ENCODE peak calls at places on chromosome 1, in eight cellular contexts. U is PC-3; C is fibroblast of pulmonary artery; T is foreskin fibroblast; V is AG04449; G is A549; K is coronary artery; Q is CD4-positive, alpha-beta T cell. Z is an unnamed sample.

GRCh38 chr1:93908394-93909145 is 660 bp downstream of the GCLM start:
- DNase-seq in K (peak), C (no peak), T (peak), V (no peak), G (peak), Q (peak), U (peak), Z (no peak)

GRCh38 chr1:234208791-234209190 is 164.5 kb upstream of the COA6 start:
- DNase-seq in T (no peak), U (peak), V (no peak), Q (no peak), K (no peak), G (no peak), C (no peak), Z (no peak)

GRCh38 chr1:210250998-210251679 is 18.5 kb downstream of the SERTAD4 start:
- DNase-seq in Q (no peak), G (peak), T (no peak), V (no peak), U (peak), C (no peak), K (no peak), Z (peak)

GRCh38 chr1:192809286-192810252 is 730 bp downstream of the RGS2 start:
- DNase-seq in C (peak), K (peak), U (peak), V (no peak), G (peak), T (peak), Q (peak), Z (no peak)

GRCh38 chr1:156544592-156545102 is 27.7 kb downstream of the IQGAP3 start:
- DNase-seq in T (no peak), Q (no peak), G (no peak), C (no peak), U (no peak), V (no peak), K (no peak), Z (no peak)

GRCh38 chr1:223707270-223708000 is 4.9 kb upstream of the CAPN2 start:
- DNase-seq in C (peak), T (peak), K (peak), V (peak), Q (no peak), U (peak), G (peak), Z (no peak)

GRCh38 chr1:78038491-78038939 is 7.3 kb upstream of the GIPC2 start:
- DNase-seq in U (peak), T (no peak), K (no peak), V (no peak), C (peak), Q (no peak), G (peak), Z (no peak)

GRCh38 chr1:212667223-212668139 is 32.2 kb downstream of the BATF3 start:
- DNase-seq in V (peak), C (peak), K (peak), G (peak), U (peak), Q (no peak), T (peak), Z (no peak)

GRCh38 chr1:25817840-25818501 is 1.8 kb upstream of the MTFR1L start:
- DNase-seq in Q (no peak), T (no peak), K (no peak), U (peak), V (no peak), G (no peak), C (no peak), Z (no peak)
- TF ChIP-seq CTCF in Q (no peak), T (peak), K (no peak), U (peak), V (no peak), G (no peak), C (no peak), Z (no peak)

GRCh38 chr1:168469690-168470089 is 74.1 kb downstream of the XCL2 start:
- DNase-seq in U (peak), C (peak), T (peak), G (peak), Q (no peak), K (peak), V (no peak), Z (no peak)

GRCh38 chr1:168472244-168472643 is 71.6 kb downstream of the XCL2 start:
- DNase-seq in C (no peak), G (no peak), Q (no peak), V (no peak), U (no peak), T (no peak), K (no peak), Z (no peak)

GRCh38 chr1:168468822-168469221 is 75.0 kb downstream of the XCL2 start:
- DNase-seq in Q (no peak), C (no peak), V (no peak), G (no peak), T (no peak), U (no peak), K (no peak), Z (no peak)

GRCh38 chr1:168473164-168473563 is 70.6 kb downstream of the XCL2 start:
- DNase-seq in U (no peak), V (no peak), K (no peak), T (no peak), Q (no peak), G (no peak), C (no peak), Z (no peak)

GRCh38 chr1:168470821-168471473 is 72.8 kb downstream of the XCL2 start:
- DNase-seq in Q (no peak), G (peak), U (peak), T (peak), C (peak), K (no peak), V (peak), Z (no peak)
- TF ChIP-seq CTCF in Q (no peak), G (no peak), U (no peak), T (no peak), C (no peak), K (no peak), V (no peak), Z (no peak)

DNA sequence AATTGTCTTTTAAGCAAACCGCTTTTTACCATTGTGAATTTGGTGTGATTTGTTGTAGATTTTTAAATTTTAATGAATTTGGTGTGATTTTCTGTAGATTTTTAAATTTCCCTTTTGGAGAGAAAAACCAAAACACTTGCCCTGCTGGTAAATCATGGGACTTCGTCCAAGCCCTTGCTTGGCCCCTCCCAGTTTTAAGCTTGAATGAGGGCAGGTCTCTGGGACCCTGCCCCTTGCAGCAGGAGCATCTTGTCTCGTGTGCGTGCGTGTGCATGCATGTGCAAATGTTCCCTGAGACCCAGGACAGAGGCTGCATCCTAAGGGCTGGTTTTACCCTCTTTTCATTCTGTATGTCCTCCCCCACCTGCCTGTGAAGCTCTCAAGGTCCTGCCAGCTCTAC is 248.6 kb downstream of the GREM2 start:
- DNase-seq in V (no peak), C (no peak), T (no peak), K (no peak), G (no peak), U (no peak), Q (no peak), Z (no peak)
- TF ChIP-seq CTCF in V (no peak), C (no peak), T (no peak), K (no peak), G (no peak), U (no peak), Q (no peak), Z (no peak)

GRCh38 chr1:2878591-2878990 is 77.1 kb upstream of the TTC34 start:
- DNase-seq in K (no peak), C (no peak), G (no peak), V (no peak), U (no peak), Q (no peak), T (no peak), Z (no peak)

GRCh38 chr1:2876846-2877245 is 75.4 kb upstream of the TTC34 start:
- DNase-seq in C (no peak), K (no peak), G (no peak), U (no peak), T (no peak), Q (no peak), V (no peak), Z (no peak)

GRCh38 chr1:2877391-2877790 is 75.9 kb upstream of the TTC34 start:
- DNase-seq in K (no peak), G (no peak), C (no peak), T (no peak), Q (no peak), V (no peak), U (no peak), Z (no peak)

GRCh38 chr1:2874207-2875165 is 73.0 kb upstream of the TTC34 start:
- DNase-seq in T (no peak), U (no peak), C (no peak), Q (no peak), G (no peak), K (no peak), V (no peak), Z (no peak)

DNA sequence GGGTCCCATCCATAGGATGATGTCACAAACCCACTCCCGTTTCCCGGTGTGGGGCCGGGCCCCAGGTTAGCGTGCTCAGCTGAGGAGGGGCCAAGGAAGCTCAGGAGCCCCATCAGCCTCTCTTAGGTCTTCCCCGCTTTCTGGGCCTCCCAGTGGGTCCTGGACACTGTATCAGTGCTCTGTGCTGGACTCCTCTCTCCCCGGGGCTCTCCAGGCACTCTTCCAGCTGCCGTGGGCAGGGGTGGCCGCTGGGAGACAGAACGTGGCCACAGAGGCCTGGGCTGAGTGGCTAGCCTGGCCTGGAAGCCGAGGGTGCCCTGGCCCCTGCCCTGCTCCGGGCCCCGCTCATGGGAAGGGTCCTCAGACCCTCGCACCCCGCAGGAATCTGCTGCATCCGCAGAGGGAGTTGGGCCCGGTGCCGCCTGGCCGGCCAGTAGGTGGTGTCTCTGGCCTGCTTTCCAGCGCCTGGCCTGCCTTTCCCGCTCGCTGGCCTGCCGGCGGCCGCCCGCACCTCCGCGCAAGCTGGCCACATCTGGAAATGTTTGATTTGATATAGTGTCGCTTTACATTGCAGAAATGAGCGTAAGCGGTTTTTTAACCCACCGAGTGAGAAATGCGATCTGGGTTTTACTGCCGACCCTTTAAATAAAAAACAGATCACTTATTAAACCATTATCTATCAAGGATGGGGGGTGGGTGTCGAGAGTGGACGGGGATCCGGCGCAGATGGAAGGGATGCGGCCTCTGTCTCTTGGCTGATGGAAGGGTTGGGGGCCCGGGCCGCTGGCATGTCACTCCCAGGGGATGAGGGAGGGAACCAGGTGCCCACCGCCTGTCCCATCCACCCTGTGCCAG is 74.4 kb upstream of the TTC34 start:
- DNase-seq in Q (no peak), C (no peak), G (peak), U (peak), K (no peak), V (no peak), T (no peak), Z (no peak)
- TF ChIP-seq CTCF in Q (no peak), C (no peak), G (peak), U (peak), K (peak), V (peak), T (no peak), Z (no peak)